ENCODE peak calls at places on chromosomes 13 and 19, in nine cellular contexts. One of them, this sample, is unnamed.
A peak's percentile ranks its signal among the peaks of the same experiment; 100 is the strongest.

GRCh38 chr19:10191347-10191746 is 3.4 kb downstream of the DNMT1 start:
- DNase-seq in fibroblast of lung: peak; percentile 93
- DNase-seq in heart left ventricle: peak; percentile 33
- DNase-seq in CD4-positive, alpha-beta memory T cell: no peak
- DNase-seq in Peyer's patch: no peak
- DNase-seq in H7: no peak
- DNase-seq in brain microvascular endothelial cell: peak; percentile 36
- DNase-seq in BJ: peak; percentile 36
- DNase-seq in GM12878: no peak
- DNase-seq in this sample: no peak

GRCh38 chr19:3397266-3398022 is 31.1 kb downstream of the NFIC start:
- DNase-seq in fibroblast of lung: peak; percentile 32
- DNase-seq in heart left ventricle: no peak
- DNase-seq in CD4-positive, alpha-beta memory T cell: no peak
- DNase-seq in Peyer's patch: no peak
- DNase-seq in H7: peak; percentile 83
- DNase-seq in brain microvascular endothelial cell: no peak
- DNase-seq in BJ: no peak
- DNase-seq in GM12878: no peak
- DNase-seq in this sample: no peak

GRCh38 chr13:90968510-90968909 is 379.0 kb upstream of the MIR17HG start:
- DNase-seq in fibroblast of lung: peak; percentile 20
- DNase-seq in heart left ventricle: no peak
- DNase-seq in CD4-positive, alpha-beta memory T cell: no peak
- DNase-seq in Peyer's patch: no peak
- DNase-seq in H7: peak; percentile 4
- DNase-seq in brain microvascular endothelial cell: no peak
- DNase-seq in BJ: no peak
- DNase-seq in GM12878: no peak
- DNase-seq in this sample: no peak

GRCh38 chr13:25300861-25301346 is 521 bp upstream of the NUP58 start:
- DNase-seq in fibroblast of lung: no peak
- DNase-seq in heart left ventricle: peak; percentile 21
- DNase-seq in CD4-positive, alpha-beta memory T cell: no peak
- DNase-seq in Peyer's patch: peak; percentile 52
- DNase-seq in H7: peak; percentile 37
- DNase-seq in brain microvascular endothelial cell: no peak
- DNase-seq in BJ: no peak
- DNase-seq in GM12878: no peak
- DNase-seq in this sample: peak; percentile 51

GRCh38 chr13:66665991-66666390 is 564.1 kb downstream of the PCDH9 start:
- DNase-seq in fibroblast of lung: peak; percentile 77
- DNase-seq in heart left ventricle: no peak
- DNase-seq in CD4-positive, alpha-beta memory T cell: no peak
- DNase-seq in Peyer's patch: no peak
- DNase-seq in H7: peak; percentile 2
- DNase-seq in brain microvascular endothelial cell: peak; percentile 98
- DNase-seq in BJ: peak; percentile 24
- DNase-seq in GM12878: no peak
- DNase-seq in this sample: no peak

GRCh38 chr13:114016321-114017027 is 42.6 kb upstream of the C13orf46 start:
- DNase-seq in fibroblast of lung: no peak
- DNase-seq in heart left ventricle: no peak
- DNase-seq in CD4-positive, alpha-beta memory T cell: no peak
- DNase-seq in Peyer's patch: no peak
- DNase-seq in H7: no peak
- DNase-seq in brain microvascular endothelial cell: no peak
- DNase-seq in BJ: no peak
- DNase-seq in GM12878: no peak
- DNase-seq in this sample: no peak

GRCh38 chr19:57308514-57308913 is 11.8 kb upstream of the ZNF543 start:
- DNase-seq in fibroblast of lung: no peak
- DNase-seq in heart left ventricle: no peak
- DNase-seq in CD4-positive, alpha-beta memory T cell: no peak
- DNase-seq in Peyer's patch: no peak
- DNase-seq in H7: no peak
- DNase-seq in brain microvascular endothelial cell: no peak
- DNase-seq in BJ: no peak
- DNase-seq in GM12878: no peak
- DNase-seq in this sample: no peak

GRCh38 chr19:51111606-51112005 is 3.4 kb upstream of the CTU1 start:
- DNase-seq in fibroblast of lung: no peak
- DNase-seq in heart left ventricle: no peak
- DNase-seq in CD4-positive, alpha-beta memory T cell: no peak
- DNase-seq in Peyer's patch: no peak
- DNase-seq in H7: no peak
- DNase-seq in brain microvascular endothelial cell: no peak
- DNase-seq in BJ: no peak
- DNase-seq in GM12878: no peak
- DNase-seq in this sample: no peak

GRCh38 chr19:29683009-29683408 is 17.7 kb downstream of the PLEKHF1 start:
- DNase-seq in fibroblast of lung: no peak
- DNase-seq in heart left ventricle: no peak
- DNase-seq in CD4-positive, alpha-beta memory T cell: no peak
- DNase-seq in Peyer's patch: no peak
- DNase-seq in H7: peak; percentile 37
- DNase-seq in brain microvascular endothelial cell: peak; percentile 15
- DNase-seq in BJ: no peak
- DNase-seq in GM12878: no peak
- DNase-seq in this sample: no peak

DNA sequence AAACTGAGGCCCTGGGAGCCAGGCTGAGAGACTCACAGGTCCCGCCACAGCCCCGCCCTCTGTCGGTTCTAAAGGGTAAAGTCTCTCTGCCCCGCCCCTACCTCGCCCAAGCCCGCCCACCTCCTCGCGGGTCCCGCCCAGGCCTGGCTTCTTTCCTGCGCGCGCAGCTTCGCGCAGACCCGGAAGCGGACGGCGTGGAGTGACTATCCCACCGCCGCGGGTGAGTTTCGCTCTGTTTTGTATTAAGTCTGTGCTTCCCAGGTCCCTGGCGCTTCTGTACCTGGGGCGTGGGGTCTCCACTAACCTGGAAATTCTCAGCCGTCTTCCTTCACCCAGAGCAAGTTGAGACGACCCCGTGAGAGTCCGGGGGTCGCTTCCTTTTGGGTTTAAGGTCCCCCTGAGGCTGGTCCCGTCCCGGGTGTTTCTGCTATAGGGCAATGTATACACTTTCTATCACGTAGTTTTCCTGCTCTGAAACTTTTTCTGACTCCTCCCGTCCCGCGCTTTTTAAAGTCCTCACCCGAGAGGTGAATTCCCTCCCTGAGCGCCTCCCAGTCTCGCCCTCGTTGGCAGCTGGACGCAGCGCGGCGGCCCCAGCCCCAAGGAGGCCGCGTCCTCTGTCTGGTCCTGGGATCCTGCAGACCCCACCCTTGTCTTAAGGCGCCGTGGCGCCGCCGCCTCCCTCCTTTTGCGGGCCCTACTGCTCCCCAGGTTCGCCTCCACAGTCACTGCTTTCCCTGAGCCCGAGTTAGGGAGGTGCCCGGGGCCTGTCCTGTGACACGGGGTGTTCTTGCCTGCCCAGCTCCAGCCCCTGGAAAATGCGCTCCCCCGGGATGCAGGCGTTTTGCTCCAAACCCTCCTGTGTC is at the start of gene ZNF765:
- DNase-seq in fibroblast of lung: peak; percentile 91
- DNase-seq in heart left ventricle: peak; percentile 94
- DNase-seq in CD4-positive, alpha-beta memory T cell: peak; percentile 97
- DNase-seq in Peyer's patch: peak; percentile 97
- DNase-seq in H7: peak; percentile 97
- DNase-seq in brain microvascular endothelial cell: peak; percentile 88
- DNase-seq in BJ: peak; percentile 39
- DNase-seq in GM12878: peak; percentile 55
- DNase-seq in this sample: peak; percentile 90
- H3K36me3 ChIP-seq in fibroblast of lung: peaks cover 3% of the 10 kb centered on the region
- H3K36me3 ChIP-seq in heart left ventricle: peaks cover 21% of the 10 kb centered on the region
- H3K36me3 ChIP-seq in CD4-positive, alpha-beta memory T cell: peaks cover 12% of the 10 kb centered on the region
- H3K36me3 ChIP-seq in Peyer's patch: no peaks in the 10 kb centered on the region
- H3K36me3 ChIP-seq in H7: peaks cover 2% of the 10 kb centered on the region
- H3K36me3 ChIP-seq in brain microvascular endothelial cell: peaks cover 9% of the 10 kb centered on the region
- H3K36me3 ChIP-seq in BJ: peaks cover 4% of the 10 kb centered on the region
- H3K36me3 ChIP-seq in GM12878: peaks cover 10% of the 10 kb centered on the region
- H3K36me3 ChIP-seq in this sample: peaks cover 3% of the 10 kb centered on the region

DNA sequence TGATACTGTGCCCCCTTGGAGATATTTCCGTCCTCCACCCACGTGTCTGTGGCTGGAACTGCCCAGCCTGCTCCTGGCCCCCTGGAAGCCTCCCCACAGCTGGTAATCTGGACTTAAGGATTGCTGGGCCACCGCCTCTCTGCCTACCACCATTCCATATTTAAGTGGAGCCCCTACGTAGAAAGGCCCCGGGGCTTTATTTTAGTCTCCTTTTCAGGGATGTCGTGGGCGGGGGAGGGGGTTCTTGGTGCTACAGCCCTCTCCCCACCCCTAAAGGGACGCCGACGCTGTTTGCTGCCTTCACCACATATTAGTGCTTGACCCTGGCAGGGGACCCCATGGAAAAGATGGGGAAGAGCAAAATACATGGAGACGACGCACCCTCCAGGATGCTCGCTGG is 2.7 kb upstream of the NOP53 start:
- DNase-seq in fibroblast of lung: no peak
- DNase-seq in heart left ventricle: peak; percentile 40
- DNase-seq in CD4-positive, alpha-beta memory T cell: no peak
- DNase-seq in Peyer's patch: no peak
- DNase-seq in H7: no peak
- DNase-seq in brain microvascular endothelial cell: no peak
- DNase-seq in BJ: no peak
- DNase-seq in GM12878: no peak
- DNase-seq in this sample: no peak
- H3K36me3 ChIP-seq in fibroblast of lung: peaks cover 20% of the 10 kb centered on the region
- H3K36me3 ChIP-seq in heart left ventricle: peaks cover 52% of the 10 kb centered on the region
- H3K36me3 ChIP-seq in CD4-positive, alpha-beta memory T cell: no peaks in the 10 kb centered on the region
- H3K36me3 ChIP-seq in Peyer's patch: no peaks in the 10 kb centered on the region
- H3K36me3 ChIP-seq in H7: peaks cover 5% of the 10 kb centered on the region
- H3K36me3 ChIP-seq in brain microvascular endothelial cell: peaks cover 42% of the 10 kb centered on the region
- H3K36me3 ChIP-seq in BJ: peaks cover 26% of the 10 kb centered on the region
- H3K36me3 ChIP-seq in GM12878: no peaks in the 10 kb centered on the region
- H3K36me3 ChIP-seq in this sample: no peaks in the 10 kb centered on the region

GRCh38 chr13:39634956-39635355 is 20.5 kb upstream of the COG6 start:
- DNase-seq in fibroblast of lung: no peak
- DNase-seq in heart left ventricle: no peak
- DNase-seq in CD4-positive, alpha-beta memory T cell: no peak
- DNase-seq in Peyer's patch: no peak
- DNase-seq in H7: no peak
- DNase-seq in brain microvascular endothelial cell: no peak
- DNase-seq in BJ: no peak
- DNase-seq in GM12878: no peak
- DNase-seq in this sample: no peak
- H3K36me3 ChIP-seq in fibroblast of lung: no peaks in the 10 kb centered on the region
- H3K36me3 ChIP-seq in heart left ventricle: no peaks in the 10 kb centered on the region
- H3K36me3 ChIP-seq in CD4-positive, alpha-beta memory T cell: no peaks in the 10 kb centered on the region
- H3K36me3 ChIP-seq in Peyer's patch: no peaks in the 10 kb centered on the region
- H3K36me3 ChIP-seq in H7: no peaks in the 10 kb centered on the region
- H3K36me3 ChIP-seq in brain microvascular endothelial cell: no peaks in the 10 kb centered on the region
- H3K36me3 ChIP-seq in BJ: no peaks in the 10 kb centered on the region
- H3K36me3 ChIP-seq in GM12878: no peaks in the 10 kb centered on the region
- H3K36me3 ChIP-seq in this sample: no peaks in the 10 kb centered on the region

GRCh38 chr19:5934779-5935472 is 20.9 kb downstream of the CAPS start:
- DNase-seq in fibroblast of lung: peak; percentile 86
- DNase-seq in heart left ventricle: peak; percentile 53
- DNase-seq in CD4-positive, alpha-beta memory T cell: no peak
- DNase-seq in Peyer's patch: no peak
- DNase-seq in H7: no peak
- DNase-seq in brain microvascular endothelial cell: peak; percentile 25
- DNase-seq in BJ: peak; percentile 79
- DNase-seq in GM12878: no peak
- DNase-seq in this sample: no peak
- H3K36me3 ChIP-seq in fibroblast of lung: peaks cover 13% of the 10 kb centered on the region
- H3K36me3 ChIP-seq in heart left ventricle: peaks cover 73% of the 10 kb centered on the region
- H3K36me3 ChIP-seq in CD4-positive, alpha-beta memory T cell: peaks cover 61% of the 10 kb centered on the region
- H3K36me3 ChIP-seq in Peyer's patch: no peaks in the 10 kb centered on the region
- H3K36me3 ChIP-seq in H7: peaks cover 22% of the 10 kb centered on the region
- H3K36me3 ChIP-seq in brain microvascular endothelial cell: peaks cover 32% of the 10 kb centered on the region
- H3K36me3 ChIP-seq in BJ: peaks cover 19% of the 10 kb centered on the region
- H3K36me3 ChIP-seq in GM12878: peaks cover 14% of the 10 kb centered on the region
- H3K36me3 ChIP-seq in this sample: peaks cover 36% of the 10 kb centered on the region

DNA sequence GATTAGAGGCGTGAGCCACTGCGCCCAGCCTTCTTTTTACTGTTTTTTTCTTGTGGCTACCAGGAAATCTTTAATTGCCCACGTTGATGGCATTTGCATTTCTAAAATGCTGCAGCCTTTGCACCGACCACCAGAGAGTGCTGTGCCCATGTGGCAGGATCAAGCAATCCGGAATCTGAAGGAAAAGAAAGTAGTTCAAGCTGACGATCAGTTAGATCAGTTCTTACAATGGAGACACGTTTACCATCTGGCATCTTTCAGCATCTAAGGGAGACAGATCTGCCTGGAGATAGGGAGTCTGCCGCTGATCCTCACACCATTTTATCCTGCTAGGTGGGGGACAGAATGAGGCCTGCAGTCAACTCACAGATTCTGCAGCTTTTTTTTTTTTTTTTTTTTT is 19.9 kb downstream of the TINCR start:
- DNase-seq in fibroblast of lung: peak; percentile 38
- DNase-seq in heart left ventricle: no peak
- DNase-seq in CD4-positive, alpha-beta memory T cell: no peak
- DNase-seq in Peyer's patch: peak; percentile 56
- DNase-seq in H7: peak; percentile 86
- DNase-seq in brain microvascular endothelial cell: peak; percentile 13
- DNase-seq in BJ: peak; percentile 8
- DNase-seq in GM12878: no peak
- DNase-seq in this sample: no peak
- H3K36me3 ChIP-seq in fibroblast of lung: no peaks in the 10 kb centered on the region
- H3K36me3 ChIP-seq in heart left ventricle: no peaks in the 10 kb centered on the region
- H3K36me3 ChIP-seq in CD4-positive, alpha-beta memory T cell: no peaks in the 10 kb centered on the region
- H3K36me3 ChIP-seq in Peyer's patch: no peaks in the 10 kb centered on the region
- H3K36me3 ChIP-seq in H7: no peaks in the 10 kb centered on the region
- H3K36me3 ChIP-seq in brain microvascular endothelial cell: no peaks in the 10 kb centered on the region
- H3K36me3 ChIP-seq in BJ: no peaks in the 10 kb centered on the region
- H3K36me3 ChIP-seq in GM12878: no peaks in the 10 kb centered on the region
- H3K36me3 ChIP-seq in this sample: no peaks in the 10 kb centered on the region

This sample was measured in GM06990.